ENCODE peak calls at places on chromosome 18, in seven cellular contexts. F is ELF-1; Z is GF-D8; E is activated T-cell treated with anti-CD3 and anti-CD28 coated beads for 1 hour; S is activated CD8-positive, alpha-beta memory T cell treated with anti-CD3 and anti-CD28 coated beads for 24 hours; I is GM04504; K is mucosa of gallbladder. A is an unnamed sample.

GRCh38 chr18:25434771-25435461 is 83.0 kb upstream of the ZNF521 start:
- DNase-seq in F (no peak), Z (no peak), E (no peak), S (no peak), I (no peak), K (no peak), A (no peak)

GRCh38 chr18:45664824-45665763 is 49.8 kb downstream of the SLC14A2 start:
- DNase-seq in F (peak; percentile 70), Z (peak; percentile 72), E (peak; percentile 48), S (peak; percentile 81), I (no peak), K (peak; percentile 68), A (no peak)

GRCh38 chr18:48032876-48033769 is 102.7 kb upstream of the SMAD2 start:
- DNase-seq in F (no peak), Z (no peak), E (no peak), S (no peak), I (no peak), K (no peak), A (peak; percentile 20)

GRCh38 chr18:79942211-79942610 is 9.2 kb downstream of the SLC66A2 start:
- DNase-seq in F (no peak), Z (no peak), E (no peak), S (no peak), I (no peak), K (no peak), A (no peak)

GRCh38 chr18:36539674-36540073 is 242.2 kb downstream of the FHOD3 start:
- DNase-seq in F (no peak), Z (no peak), E (no peak), S (no peak), I (peak; percentile 25), K (no peak), A (no peak)

GRCh38 chr18:9174302-9174701 is 37.7 kb downstream of the ANKRD12 start:
- DNase-seq in F (no peak), Z (peak; percentile 40), E (no peak), S (no peak), I (no peak), K (no peak), A (no peak)

GRCh38 chr18:47724186-47724975 is 206.1 kb downstream of the SMAD2 start:
- DNase-seq in F (peak; percentile 48), Z (no peak), E (no peak), S (no peak), I (no peak), K (no peak), A (peak; percentile 44)

GRCh38 chr18:658947-659533 is 1.6 kb downstream of the TYMS start:
- DNase-seq in F (no peak), Z (no peak), E (no peak), S (no peak), I (no peak), K (no peak), A (no peak)

GRCh38 chr18:48027401-48027931 is 97.0 kb upstream of the SMAD2 start:
- DNase-seq in F (no peak), Z (no peak), E (no peak), S (no peak), I (no peak), K (no peak), A (peak; percentile 59)

GRCh38 chr18:35611518-35611917 is 30.0 kb downstream of the GALNT1 start:
- DNase-seq in F (no peak), Z (no peak), E (no peak), S (no peak), I (no peak), K (no peak), A (no peak)

GRCh38 chr18:27377251-27377650 is 192.1 kb upstream of the CHST9 start:
- DNase-seq in F (no peak), Z (no peak), E (no peak), S (no peak), I (no peak), K (no peak), A (no peak)

A was measured in sigmoid colon.